ENCODE peak calls at places on chromosomes 7 and 10, in four cellular contexts. V is endothelial cell, U is osteoblast, T is neural crest cell. O is an unnamed sample.

GRCh38 chr10:43683451-43684197 is 34.9 kb upstream of the ZNF32 start:
- DNase-seq in T (peak), V (peak), U (no peak), O (peak)

GRCh38 chr7:44386139-44386913 is 60.9 kb upstream of the CAMK2B start:
- DNase-seq in T (no peak), V (no peak), U (no peak), O (no peak)

GRCh38 chr10:68795886-68796532 is 31.3 kb upstream of the STOX1 start:
- DNase-seq in T (no peak), U (no peak), V (no peak), O (no peak)

GRCh38 chr10:131279516-131279915 is 32.0 kb downstream of the TCERG1L start:
- DNase-seq in T (no peak), U (no peak), V (no peak), O (no peak)

GRCh38 chr10:5776150-5776880 is 36.9 kb downstream of the GDI2 start:
- DNase-seq in T (no peak), U (no peak), V (no peak), O (no peak)

GRCh38 chr10:20957744-20958143 is 60.6 kb upstream of the NEBL start:
- DNase-seq in T (no peak), U (no peak), V (no peak), O (no peak)

GRCh38 chr7:5408777-5409176 is 14.9 kb downstream of the TNRC18 start:
- DNase-seq in V (no peak), T (no peak), U (peak), O (no peak)

GRCh38 chr10:87771871-87772500 is 46.0 kb downstream of the ATAD1 start:
- DNase-seq in V (no peak), T (no peak), U (no peak), O (no peak)

GRCh38 chr10:134205-134742 is 981 bp upstream of the ZMYND11 start:
- DNase-seq in T (peak), U (no peak), V (no peak), O (peak)

GRCh38 chr7:2516194-2516555 is 3.4 kb upstream of the LFNG start:
- DNase-seq in V (no peak), T (no peak), U (no peak), O (no peak)

GRCh38 chr10:92880233-92880861 is 32.0 kb downstream of the EXOC6 start:
- DNase-seq in V (peak), T (no peak), U (no peak), O (no peak)

GRCh38 chr7:132255898-132256297 is 320.4 kb downstream of the PLXNA4 start:
- DNase-seq in T (no peak), U (no peak), V (no peak), O (no peak)

GRCh38 chr10:103763374-103764202 is 91.8 kb downstream of the SH3PXD2A start:
- DNase-seq in V (no peak), U (no peak), T (no peak), O (no peak)

GRCh38 chr10:86169066-86169465 is 197.5 kb downstream of the GRID1 start:
- DNase-seq in V (no peak), T (no peak), U (no peak), O (no peak)

GRCh38 chr7:122132341-122132740 is 11.7 kb downstream of the AASS start:
- DNase-seq in U (peak), V (no peak), T (no peak), O (no peak)

GRCh38 chr7:66181845-66182244 is 23.3 kb upstream of the TPST1 start:
- DNase-seq in T (no peak), V (no peak), U (no peak), O (no peak)

GRCh38 chr10:99709480-99710229 is 22.3 kb downstream of the COX15 start:
- DNase-seq in T (no peak), U (peak), V (no peak), O (no peak)
- TF ChIP-seq CTCF in T (no peak), U (peak), V (no peak), O (no peak)

GRCh38 chr7:140983802-140984201 is 30.9 kb downstream of the MRPS33 start:
- DNase-seq in T (no peak), V (no peak), U (no peak), O (no peak)
- TF ChIP-seq CTCF in T (peak), V (peak), U (peak), O (peak)

GRCh38 chr7:151690597-151690996 is 170.9 kb upstream of the RHEB start:
- DNase-seq in V (no peak), T (no peak), U (peak), O (no peak)
- TF ChIP-seq CTCF in V (no peak), T (no peak), U (no peak), O (no peak)

DNA sequence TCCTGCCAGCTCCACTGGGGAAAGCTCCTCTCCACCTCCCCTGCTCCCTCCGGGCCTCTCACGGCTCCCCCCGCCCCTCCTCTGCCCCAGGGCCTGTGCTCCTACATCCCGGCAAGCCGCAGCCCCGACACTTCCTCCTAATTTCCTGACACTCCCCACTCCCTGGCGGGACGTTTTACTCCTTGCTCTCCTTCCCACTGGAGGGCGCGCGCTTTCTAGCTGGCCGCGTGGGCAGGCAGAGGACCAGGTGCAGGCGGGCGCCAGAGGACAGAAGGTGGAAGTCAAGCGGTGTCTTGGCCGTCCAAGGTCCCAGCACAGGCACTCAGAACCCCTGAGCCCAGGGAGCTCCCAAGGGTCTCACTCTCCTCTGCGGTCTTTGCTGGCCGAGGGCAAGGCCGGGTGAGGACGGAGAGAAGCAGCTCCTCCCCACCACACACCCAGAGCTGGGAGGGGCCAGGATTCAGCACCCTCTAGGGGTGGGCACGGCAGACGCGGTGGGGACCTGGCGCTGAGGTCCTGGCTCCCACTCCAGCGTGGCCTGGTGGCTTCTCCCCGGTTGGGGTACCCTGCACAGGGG is 19.1 kb downstream of the ADAM8 start:
- DNase-seq in U (no peak), V (peak), T (no peak), O (peak)
- TF ChIP-seq CTCF in U (peak), V (no peak), T (peak), O (no peak)

GRCh38 chr7:140661124-140661523 is 11.6 kb upstream of the ADCK2 start:
- DNase-seq in T (no peak), U (no peak), V (no peak), O (no peak)
- TF ChIP-seq CTCF in T (no peak), U (peak), V (no peak), O (no peak)

GRCh38 chr7:158353606-158354570 is 233.7 kb downstream of the PTPRN2 start:
- DNase-seq in T (peak), V (no peak), U (peak), O (peak)

GRCh38 chr7:158354861-158355260 is 232.8 kb downstream of the PTPRN2 start:
- DNase-seq in V (no peak), T (no peak), U (no peak), O (no peak)

GRCh38 chr7:158357106-158357897 is 230.3 kb downstream of the PTPRN2 start:
- DNase-seq in U (no peak), T (no peak), V (no peak), O (no peak)

GRCh38 chr7:158356454-158356853 is 231.2 kb downstream of the PTPRN2 start:
- DNase-seq in T (no peak), U (no peak), V (no peak), O (no peak)

DNA sequence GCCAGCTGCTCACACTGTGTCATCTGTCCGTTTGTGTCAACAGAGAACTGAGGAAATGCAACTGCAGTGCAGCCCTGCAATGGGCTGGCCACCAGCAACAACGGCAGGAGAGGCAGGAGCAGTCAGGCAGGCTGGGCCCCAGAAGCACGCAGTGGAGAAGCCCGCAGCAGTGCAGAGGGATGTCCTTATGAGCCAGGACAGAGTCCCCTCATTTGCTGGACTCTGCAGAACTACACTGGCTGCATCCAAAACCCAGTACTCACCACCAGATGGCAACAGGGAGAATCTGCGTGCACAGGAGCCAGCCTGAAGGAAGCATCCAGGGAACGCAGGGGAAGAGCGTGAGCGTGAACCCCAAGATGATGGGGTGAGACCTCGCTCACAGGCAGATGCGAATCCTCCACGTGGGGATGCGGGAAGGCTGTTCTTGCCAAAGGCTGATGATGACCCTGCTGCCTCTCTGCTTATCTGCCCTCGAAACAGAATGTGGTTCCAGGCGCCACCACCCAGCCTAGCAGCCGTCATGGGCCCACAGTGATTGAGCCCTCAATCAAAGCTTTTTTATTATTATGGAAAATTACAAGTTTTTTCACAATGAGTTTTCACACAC is 232.1 kb downstream of the PTPRN2 start:
- DNase-seq in U (peak), T (peak), V (no peak), O (peak)
- TF ChIP-seq CTCF in U (no peak), T (peak), V (no peak), O (peak)